ENCODE peak calls at places on chromosomes 1 and 21, in seven cellular contexts. J, H, Z, D, X, V and G are unnamed samples.

GRCh38 chr1:246695136-246695535 is 29.1 kb upstream of the SCCPDH start:
- DNase-seq in D (no peak), J (no peak), H (peak; percentile 60), X (no peak), V (no peak), Z (no peak), G (no peak)

GRCh38 chr1:119544165-119544762 is 37.3 kb downstream of the HSD3B1 start:
- DNase-seq in D (no peak), X (no peak), V (no peak), J (no peak), H (no peak), Z (no peak), G (no peak)

GRCh38 chr1:155940531-155940992 is 876 bp upstream of the RXFP4 start:
- DNase-seq in V (no peak), X (no peak), J (no peak), H (peak; percentile 72), D (no peak), Z (no peak), G (no peak)

GRCh38 chr21:21175798-21176334 is 177.7 kb downstream of the NCAM2 start:
- DNase-seq in X (no peak), H (no peak), Z (no peak), J (no peak), D (no peak), V (no peak), G (no peak)

GRCh38 chr21:25977068-25977611 is 193.4 kb downstream of the APP start:
- DNase-seq in V (no peak), H (no peak), J (no peak), Z (no peak), X (no peak), D (no peak), G (no peak)

GRCh38 chr1:172637522-172637921 is 21.4 kb upstream of the FASLG start:
- DNase-seq in J (no peak), X (no peak), D (no peak), Z (no peak), H (peak; percentile 85), V (no peak), G (no peak)

GRCh38 chr1:32066489-32066873 is 6.3 kb upstream of the TMEM39B start:
- DNase-seq in H (peak; percentile 93), V (peak; percentile 88), Z (peak; percentile 52), X (no peak), J (no peak), D (no peak), G (no peak)

GRCh38 chr1:159177273-159177907 is 6.0 kb downstream of the CADM3 start:
- DNase-seq in V (no peak), D (no peak), J (no peak), X (no peak), H (peak; percentile 23), Z (no peak), G (peak; percentile 32)

GRCh38 chr1:225651376-225651871 is 1.5 kb downstream of the ENAH start:
- DNase-seq in J (no peak), H (no peak), X (no peak), V (no peak), Z (no peak), D (no peak), G (no peak)

GRCh38 chr1:22339237-22339636 is 112.4 kb upstream of the ZBTB40 start:
- DNase-seq in V (no peak), J (no peak), H (no peak), Z (no peak), D (no peak), X (no peak), G (no peak)

GRCh38 chr1:62882161-62882560 is 98.2 kb downstream of the ATG4C start:
- DNase-seq in Z (no peak), J (no peak), V (no peak), D (peak; percentile 8), H (no peak), X (no peak), G (no peak)

GRCh38 chr21:33348728-33349127 is 24.0 kb downstream of the IFNAR1 start:
- DNase-seq in H (no peak), D (no peak), Z (no peak), V (no peak), X (no peak), J (no peak), G (no peak)

GRCh38 chr21:36783612-36784383 is 84.9 kb downstream of the SIM2 start:
- DNase-seq in Z (no peak), H (peak; percentile 63), V (no peak), X (no peak), J (no peak), D (no peak), G (no peak)

GRCh38 chr21:43574741-43575465 is 84.4 kb downstream of the HSF2BP start:
- DNase-seq in J (no peak), V (no peak), D (no peak), Z (peak; percentile 70), H (no peak), X (no peak), G (no peak)

GRCh38 chr1:155049651-155050559 is 1.2 kb upstream of the ADAM15 start:
- DNase-seq in V (no peak), H (peak; percentile 28), X (no peak), J (no peak), D (peak; percentile 71), Z (no peak), G (no peak)

GRCh38 chr1:1019122-1019999 is 559 bp upstream of the AGRN start:
- DNase-seq in D (peak; percentile 83), H (peak; percentile 75), X (peak; percentile 66), Z (peak; percentile 83), J (peak; percentile 70), V (no peak), G (peak; percentile 84)

GRCh38 chr1:6473156-6473555 is 7.2 kb upstream of the TNFRSF25 start:
- DNase-seq in H (no peak), Z (no peak), D (no peak), V (no peak), X (no peak), J (no peak), G (no peak)

GRCh38 chr1:202806845-202807366 is 1.3 kb downstream of the KDM5B start:
- DNase-seq in D (no peak), J (peak; percentile 24), H (no peak), X (no peak), V (no peak), Z (no peak), G (peak; percentile 24)

GRCh38 chr1:1164701-1165451 is 8.8 kb upstream of the TTLL10 start:
- DNase-seq in Z (no peak), J (no peak), X (no peak), V (no peak), D (peak; percentile 52), H (no peak), G (no peak)

GRCh38 chr21:36709868-36710728 is 11.2 kb downstream of the SIM2 start:
- DNase-seq in D (no peak), H (no peak), X (no peak), J (no peak), Z (no peak), V (no peak), G (no peak)

GRCh38 chr1:114353233-114353632 is 157.8 kb downstream of the TRIM33 start:
- DNase-seq in D (no peak), J (peak; percentile 38), H (peak; percentile 35), Z (peak; percentile 56), X (no peak), V (no peak), G (no peak)

GRCh38 chr1:147478556-147478955 is 62.7 kb upstream of the BCL9 start:
- DNase-seq in H (no peak), Z (no peak), J (no peak), X (no peak), D (no peak), V (no peak), G (no peak)

GRCh38 chr1:19467199-19468187 is 17.8 kb downstream of the CAPZB start:
- DNase-seq in V (no peak), H (no peak), X (no peak), Z (no peak), J (no peak), D (no peak), G (no peak)

GRCh38 chr1:190377294-190377693 is 100.4 kb downstream of the BRINP3 start:
- DNase-seq in J (no peak), H (no peak), X (no peak), Z (no peak), D (no peak), V (no peak), G (no peak)

GRCh38 chr1:245156041-245156735 is 1.4 kb downstream of the KIF26B start:
- DNase-seq in V (no peak), D (peak; percentile 77), J (peak; percentile 93), X (peak; percentile 69), H (peak; percentile 74), Z (peak; percentile 90), G (peak; percentile 75)

GRCh38 chr1:21801100-21801499 is 11.0 kb upstream of the LDLRAD2 start:
- DNase-seq in H (peak; percentile 33), J (no peak), V (no peak), X (no peak), Z (no peak), D (no peak), G (no peak)

GRCh38 chr1:52534928-52535764 is 17.7 kb downstream of the TUT4 start:
- DNase-seq in J (no peak), Z (no peak), D (no peak), H (no peak), V (no peak), X (no peak), G (no peak)

GRCh38 chr1:16183157-16183556 is 27.3 kb upstream of the EPHA2 start:
- DNase-seq in J (no peak), V (no peak), X (no peak), D (no peak), H (peak; percentile 52), Z (peak; percentile 88), G (no peak)

GRCh38 chr1:93338426-93338825 is 7.3 kb upstream of the DR1 start:
- DNase-seq in J (no peak), Z (no peak), V (no peak), H (peak; percentile 86), D (no peak), X (no peak), G (no peak)

GRCh38 chr21:21210552-21210951 is 212.3 kb downstream of the NCAM2 start:
- DNase-seq in Z (no peak), H (no peak), D (no peak), X (no peak), J (no peak), V (no peak), G (no peak)

GRCh38 chr1:19468397-19468956 is 16.9 kb downstream of the CAPZB start:
- DNase-seq in H (no peak), V (no peak), X (peak; percentile 65), D (peak; percentile 87), Z (peak; percentile 75), J (peak; percentile 84), G (peak; percentile 52)

GRCh38 chr1:47756006-47756405 is 241.2 kb downstream of the TRABD2B start:
- DNase-seq in J (no peak), Z (no peak), X (no peak), V (no peak), D (no peak), H (no peak), G (no peak)

GRCh38 chr1:76292418-76293184 is 218.1 kb downstream of the ST6GALNAC3 start:
- DNase-seq in D (no peak), X (no peak), V (no peak), J (no peak), H (no peak), Z (no peak), G (no peak)

GRCh38 chr1:241918879-241919278 is 38.7 kb upstream of the BECN2 start:
- DNase-seq in V (peak; percentile 2), Z (no peak), H (peak; percentile 83), D (no peak), J (no peak), X (no peak), G (no peak)

GRCh38 chr1:85454214-85454613 is 10.7 kb downstream of the DDAH1 start:
- DNase-seq in D (no peak), H (no peak), J (no peak), Z (no peak), X (no peak), V (no peak), G (no peak)

GRCh38 chr21:31137951-31138350 is 99.7 kb upstream of the KRTAP19-8 start:
- DNase-seq in D (no peak), V (no peak), J (no peak), X (no peak), Z (no peak), H (no peak), G (no peak)

GRCh38 chr1:164602480-164603093 is 43.6 kb downstream of the PBX1 start:
- DNase-seq in D (peak; percentile 76), H (peak; percentile 37), J (no peak), V (no peak), Z (peak; percentile 71), X (no peak), G (no peak)